ENCODE peak calls at places on chromosomes 3 and 15, in four cellular contexts. K is K562, Y is GM12878, A is H1. B is an unnamed sample.

GRCh38 chr3:41940393-41940792 is 21.5 kb downstream of the ULK4 start:
- DNase-seq in K (no peak), Y (no peak), A (no peak), B (no peak)

GRCh38 chr3:119559441-119559963 is at the start of gene CD80:
- DNase-seq in K (peak), Y (peak), A (peak), B (peak)

GRCh38 chr15:68349173-68349572 is 71.6 kb downstream of the FEM1B start:
- DNase-seq in K (no peak), Y (no peak), A (no peak), B (no peak)

GRCh38 chr3:34365766-34366165 is 567.3 kb downstream of the PDCD6IP start:
- DNase-seq in K (no peak), Y (no peak), A (no peak), B (no peak)

GRCh38 chr3:128040041-128040440 is 12.2 kb upstream of the SEC61A1 start:
- DNase-seq in K (no peak), Y (no peak), A (no peak), B (no peak)

GRCh38 chr3:42228796-42229195 is 37.2 kb downstream of the CCK start:
- DNase-seq in K (peak), Y (no peak), A (no peak), B (no peak)

GRCh38 chr15:72866086-72866646 is 82.6 kb upstream of the ADPGK start:
- DNase-seq in K (no peak), Y (no peak), A (peak), B (no peak)

GRCh38 chr3:71378509-71378908 is 205.0 kb downstream of the FOXP1 start:
- DNase-seq in K (no peak), Y (no peak), A (no peak), B (no peak)

GRCh38 chr3:193783166-193783896 is 190.3 kb downstream of the OPA1 start:
- DNase-seq in K (no peak), Y (no peak), A (no peak), B (no peak)

GRCh38 chr15:98801234-98801561 is 152.9 kb downstream of the IGF1R start:
- DNase-seq in K (no peak), Y (no peak), A (no peak), B (no peak)

GRCh38 chr3:157938154-157938774 is 168.0 kb downstream of the SHOX2 start:
- DNase-seq in K (no peak), Y (no peak), A (no peak), B (no peak)

GRCh38 chr3:115381931-115382330 is 234.8 kb upstream of the ZBTB20 start:
- DNase-seq in K (no peak), Y (no peak), A (no peak), B (no peak)

GRCh38 chr3:184737641-184738518 is 26.0 kb upstream of the MAGEF1 start:
- DNase-seq in K (no peak), Y (no peak), A (peak), B (no peak)

GRCh38 chr15:58146734-58147133 is 8.6 kb downstream of the AQP9 start:
- DNase-seq in K (no peak), Y (no peak), A (no peak), B (no peak)

GRCh38 chr15:88702983-88703382 is 64.2 kb downstream of the ISG20 start:
- DNase-seq in K (no peak), Y (no peak), A (no peak), B (no peak)

GRCh38 chr15:56076651-56077050 is 83.2 kb upstream of the NEDD4 start:
- DNase-seq in K (no peak), Y (no peak), A (no peak), B (no peak)
- TF ChIP-seq YY1 in K (no peak), Y (no peak), A (no peak), B (no peak)

GRCh38 chr3:16448691-16449090 is 64.8 kb downstream of the RFTN1 start:
- DNase-seq in K (no peak), Y (no peak), A (no peak), B (peak)
- TF ChIP-seq SRF in K (no peak), Y (no peak), A (no peak), B (no peak)

DNA sequence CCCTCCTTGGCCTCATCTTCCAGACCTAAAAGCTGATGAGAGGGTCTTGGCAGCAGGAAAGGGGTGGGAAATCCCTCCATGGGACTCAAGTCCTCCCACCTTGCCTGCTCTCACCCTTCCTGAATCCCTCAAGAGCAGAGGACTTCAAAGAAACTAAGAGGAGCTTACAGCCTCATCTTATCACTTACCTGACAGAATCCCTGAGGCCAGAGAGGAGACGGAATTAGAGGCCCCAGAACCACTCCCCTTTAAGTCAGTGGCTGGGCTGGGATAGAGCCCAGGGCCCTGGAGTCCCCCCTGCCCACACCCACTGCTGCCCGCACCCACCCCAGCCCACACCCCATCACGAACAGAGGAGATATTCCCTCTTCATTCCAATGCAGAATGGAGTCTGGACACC is 15.2 kb downstream of the LOXL1 start:
- DNase-seq in K (no peak), Y (no peak), A (no peak), B (no peak)
- H3K9ac ChIP-seq in K (no peak), Y (no peak), A (no peak), B (no peak)

DNA sequence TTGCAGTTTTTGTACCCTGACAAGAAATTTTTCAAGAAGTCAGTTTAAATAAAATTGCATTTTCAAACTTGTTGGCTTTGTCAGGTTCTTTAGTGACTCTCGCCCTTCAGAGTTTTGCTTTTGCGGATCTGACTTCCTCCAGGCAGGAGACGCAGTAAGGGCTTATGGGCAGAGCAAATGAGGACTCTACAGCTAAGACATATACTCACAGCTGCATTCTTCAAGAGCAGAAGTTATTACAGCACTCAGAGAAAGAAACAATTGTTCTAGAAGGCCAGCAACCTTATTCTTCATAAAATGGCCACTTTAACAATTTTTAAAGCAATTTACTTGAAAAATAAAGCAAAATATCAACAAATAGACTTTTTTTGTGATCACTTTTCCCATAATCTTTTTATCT is 438.8 kb upstream of the THRB start:
- DNase-seq in K (no peak), Y (no peak), A (no peak), B (no peak)
- TF ChIP-seq YY1 in K (no peak), Y (no peak), A (no peak), B (no peak)

DNA sequence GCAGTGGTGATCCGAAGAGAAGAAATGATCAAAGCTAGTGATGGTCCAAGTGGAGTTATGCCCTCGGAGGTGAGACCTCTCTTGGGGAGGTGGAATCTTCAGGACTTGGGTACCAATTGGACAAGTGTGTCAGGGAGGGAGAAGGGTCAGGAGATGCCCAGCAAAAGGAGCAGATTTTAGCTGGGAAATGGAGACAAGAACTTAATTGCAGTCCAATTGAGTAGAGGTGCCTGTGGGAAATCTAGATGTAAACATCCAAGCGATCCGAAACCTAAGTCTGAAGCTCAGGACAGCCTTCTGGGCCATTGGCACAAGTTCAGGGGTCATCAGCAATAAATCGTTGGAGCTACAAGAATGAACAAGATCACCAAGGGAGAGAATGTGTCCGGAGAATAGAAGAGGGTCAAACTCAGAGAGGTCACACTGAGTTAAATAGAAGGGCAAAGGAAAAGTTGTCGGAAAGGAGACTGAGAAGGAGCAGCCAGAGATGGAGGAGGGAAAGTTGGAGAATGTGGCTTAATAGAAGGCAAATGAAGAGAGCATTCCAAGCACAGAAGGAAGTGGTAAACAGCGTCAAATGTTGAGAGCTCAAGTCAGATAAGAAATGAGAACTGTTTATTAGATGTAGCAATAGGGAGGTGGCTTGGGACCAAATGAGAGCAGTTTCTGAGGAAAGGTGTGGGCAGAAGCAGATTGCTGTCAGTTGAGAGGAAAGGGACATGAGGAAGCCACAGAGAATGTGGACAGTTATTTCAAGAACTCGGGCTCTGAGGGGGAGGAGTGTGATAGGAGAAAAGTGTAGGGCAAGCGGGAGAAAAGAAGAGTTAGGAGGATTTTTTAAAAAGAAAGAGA is 64.2 kb upstream of the FNDC3B start:
- DNase-seq in K (peak), Y (no peak), A (no peak), B (no peak)
- TF ChIP-seq SRF in K (no peak), Y (no peak), A (no peak), B (no peak)

DNA sequence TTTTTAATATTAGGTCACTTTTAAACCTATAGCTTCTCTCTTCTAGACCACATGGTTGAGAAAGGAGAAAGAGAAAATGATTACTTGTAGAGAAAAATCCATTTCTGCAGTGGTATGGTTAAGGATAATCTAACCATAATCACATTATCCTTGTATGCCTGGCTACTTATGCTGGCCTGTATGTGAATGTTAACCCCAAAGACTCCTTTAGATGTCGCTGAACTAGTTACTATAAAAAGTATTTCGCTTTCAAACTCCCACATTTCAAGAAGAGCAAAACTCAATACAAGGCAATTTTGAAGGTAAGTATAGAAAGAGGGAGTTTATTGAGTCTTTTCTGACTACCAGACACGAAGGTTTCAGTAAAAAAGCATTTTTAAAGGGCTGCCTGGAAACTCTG is 2.2 kb downstream of the KCTD6 start:
- DNase-seq in K (no peak), Y (no peak), A (no peak), B (no peak)
- H3K9ac ChIP-seq in K (no peak), Y (no peak), A (no peak), B (no peak)

B was measured in HCT116.